ENCODE peak calls at places on chromosomes 3 and 15, in nine cellular contexts. Y is upper lobe of right lung; B is stimulated activated CD4-positive, alpha-beta T cell treated with anti-CD3 and anti-CD28 coated beads, Interleukin-2, amount 100 ng/mL, for 48 hours; R is activated CD8-positive, alpha-beta memory T cell treated with anti-CD3 and anti-CD28 coated beads for 4 hours; D is iPS-NIHi11; M is activated naive CD4-positive, alpha-beta T cell treated with anti-CD3 and anti-CD28 coated beads for 36 hours; G is COR-L47; Z is activated CD4-positive, alpha-beta T cell treated with anti-CD3 and anti-CD28 coated beads, Interleukin-2, amount 10 ng/mL, durations not matched to agents 24 days and 14 days; O is AML-193. F is an unnamed sample.

GRCh38 chr15:101203607-101204006 is 48.2 kb downstream of the CHSY1 start:
- DNase-seq in Y (no peak), B (no peak), R (no peak), D (no peak), M (no peak), G (no peak), Z (no peak), O (no peak), F (no peak)

GRCh38 chr3:83230841-83231240 is 1469.4 kb upstream of the GBE1 start:
- DNase-seq in Y (no peak), B (no peak), R (no peak), D (peak; percentile 4), M (no peak), G (no peak), Z (no peak), O (no peak), F (no peak)

GRCh38 chr3:100709840-100710235 is 544 bp downstream of the TFG start:
- DNase-seq in Y (peak; percentile 71), B (peak; percentile 4), R (peak; percentile 13), D (peak; percentile 65), M (peak; percentile 43), G (peak; percentile 33), Z (peak; percentile 81), O (no peak), F (peak; percentile 21)

GRCh38 chr15:77622212-77622941 is 10.3 kb downstream of the LINGO1 start:
- DNase-seq in Y (no peak), B (no peak), R (no peak), D (no peak), M (no peak), G (no peak), Z (no peak), O (no peak), F (no peak)

GRCh38 chr3:43298292-43298691 is 12.0 kb downstream of the SNRK start:
- DNase-seq in Y (no peak), B (no peak), R (no peak), D (no peak), M (no peak), G (no peak), Z (no peak), O (no peak), F (no peak)

GRCh38 chr3:187146389-187146788 is 7.1 kb upstream of the RPL39L start:
- DNase-seq in Y (no peak), B (no peak), R (no peak), D (no peak), M (no peak), G (no peak), Z (peak; percentile 51), O (no peak), F (no peak)

GRCh38 chr3:24500806-24501205 is 6.2 kb upstream of the THRB start:
- DNase-seq in Y (no peak), B (no peak), R (no peak), D (no peak), M (no peak), G (no peak), Z (no peak), O (no peak), F (no peak)

GRCh38 chr15:85583404-85584390 is 203.3 kb downstream of the AKAP13 start:
- DNase-seq in Y (peak; percentile 70), B (no peak), R (peak; percentile 13), D (no peak), M (peak; percentile 40), G (peak; percentile 22), Z (peak; percentile 62), O (no peak), F (peak; percentile 73)

GRCh38 chr3:1195922-1196321 is 103.1 kb downstream of the CNTN6 start:
- DNase-seq in Y (no peak), B (no peak), R (no peak), D (no peak), M (no peak), G (no peak), Z (no peak), O (no peak), F (no peak)

GRCh38 chr3:15858547-15859506 is 61.0 kb upstream of the ANKRD28 start:
- DNase-seq in Y (peak; percentile 87), B (peak; percentile 31), R (peak; percentile 29), D (peak; percentile 73), M (peak; percentile 75), G (peak; percentile 19), Z (peak; percentile 89), O (peak; percentile 32), F (peak; percentile 15)

GRCh38 chr3:131494706-131495105 is 8.1 kb downstream of the MRPL3 start:
- DNase-seq in Y (no peak), B (no peak), R (no peak), D (no peak), M (no peak), G (no peak), Z (no peak), O (no peak), F (no peak)